ENCODE peak calls at places on chromosomes 7 and 10, in five cellular contexts. One of them, this sample, is unnamed.

GRCh38 chr7:20269726-20270125 is 52.5 kb upstream of the MACC1 start:
- DNase-seq in GM23338: no peak
- DNase-seq in NCI-H2081: no peak
- DNase-seq in endothelial cell: no peak
- DNase-seq in HEK293T: no peak
- DNase-seq in this sample: no peak

GRCh38 chr7:121181357-121181756 is 147.4 kb upstream of the WNT16 start:
- DNase-seq in GM23338: no peak
- DNase-seq in NCI-H2081: no peak
- DNase-seq in endothelial cell: no peak
- DNase-seq in HEK293T: no peak
- DNase-seq in this sample: no peak

GRCh38 chr10:82969405-82969804 is 1094.4 kb downstream of the NRG3 start:
- DNase-seq in GM23338: peak
- DNase-seq in NCI-H2081: no peak
- DNase-seq in endothelial cell: no peak
- DNase-seq in HEK293T: no peak
- DNase-seq in this sample: no peak

GRCh38 chr10:33353853-33354252 is 19.4 kb upstream of the NRP1 start:
- DNase-seq in GM23338: no peak
- DNase-seq in NCI-H2081: no peak
- DNase-seq in endothelial cell: no peak
- DNase-seq in HEK293T: no peak
- DNase-seq in this sample: no peak

GRCh38 chr7:100590077-100590737 is 4.1 kb downstream of the FBXO24 start:
- DNase-seq in GM23338: no peak
- DNase-seq in NCI-H2081: no peak
- DNase-seq in endothelial cell: no peak
- DNase-seq in HEK293T: no peak
- DNase-seq in this sample: no peak

GRCh38 chr7:135993950-135994349 is 16.8 kb upstream of the MTPN start:
- DNase-seq in GM23338: no peak
- DNase-seq in NCI-H2081: no peak
- DNase-seq in endothelial cell: no peak
- DNase-seq in HEK293T: no peak
- DNase-seq in this sample: no peak

GRCh38 chr7:137508437-137509175 is 165.1 kb upstream of the PTN start:
- DNase-seq in GM23338: peak
- DNase-seq in NCI-H2081: no peak
- DNase-seq in endothelial cell: no peak
- DNase-seq in HEK293T: no peak
- DNase-seq in this sample: no peak

GRCh38 chr7:127833641-127834040 is 181.6 kb downstream of the SND1 start:
- DNase-seq in GM23338: no peak
- DNase-seq in NCI-H2081: no peak
- DNase-seq in endothelial cell: no peak
- DNase-seq in HEK293T: no peak
- DNase-seq in this sample: no peak

GRCh38 chr7:158828343-158829020 is 827 bp downstream of the ESYT2 start:
- DNase-seq in GM23338: peak
- DNase-seq in NCI-H2081: no peak
- DNase-seq in endothelial cell: peak
- DNase-seq in HEK293T: peak
- DNase-seq in this sample: no peak

GRCh38 chr7:33185786-33186185 is 56.4 kb downstream of the BBS9 start:
- DNase-seq in GM23338: peak
- DNase-seq in NCI-H2081: peak
- DNase-seq in endothelial cell: peak
- DNase-seq in HEK293T: peak
- DNase-seq in this sample: peak

GRCh38 chr10:20406607-20407188 is 490.4 kb downstream of the NEBL start:
- DNase-seq in GM23338: no peak
- DNase-seq in NCI-H2081: no peak
- DNase-seq in endothelial cell: no peak
- DNase-seq in HEK293T: no peak
- DNase-seq in this sample: no peak

GRCh38 chr7:158083526-158084310 is 503.9 kb downstream of the PTPRN2 start:
- DNase-seq in GM23338: no peak
- DNase-seq in NCI-H2081: no peak
- DNase-seq in endothelial cell: no peak
- DNase-seq in HEK293T: no peak
- DNase-seq in this sample: no peak

GRCh38 chr7:56053379-56053778 is 1.8 kb downstream of the CCT6A start:
- DNase-seq in GM23338: no peak
- DNase-seq in NCI-H2081: no peak
- DNase-seq in endothelial cell: no peak
- DNase-seq in HEK293T: no peak
- DNase-seq in this sample: no peak

GRCh38 chr7:79137942-79138341 is 315.5 kb downstream of the MAGI2 start:
- DNase-seq in GM23338: no peak
- DNase-seq in NCI-H2081: no peak
- DNase-seq in endothelial cell: no peak
- DNase-seq in HEK293T: no peak
- DNase-seq in this sample: no peak

GRCh38 chr10:31317652-31318381 is 1.2 kb upstream of the ZEB1 start:
- DNase-seq in GM23338: no peak
- DNase-seq in NCI-H2081: no peak
- DNase-seq in endothelial cell: peak
- DNase-seq in HEK293T: no peak
- DNase-seq in this sample: no peak

GRCh38 chr10:70191161-70191770 is 21.0 kb upstream of the SAR1A start:
- DNase-seq in GM23338: no peak
- DNase-seq in NCI-H2081: no peak
- DNase-seq in endothelial cell: no peak
- DNase-seq in HEK293T: no peak
- DNase-seq in this sample: no peak

GRCh38 chr10:108465871-108466641 is 1301.5 kb upstream of the SORCS1 start:
- DNase-seq in GM23338: peak
- DNase-seq in NCI-H2081: no peak
- DNase-seq in endothelial cell: peak
- DNase-seq in HEK293T: no peak
- DNase-seq in this sample: no peak

GRCh38 chr7:46468753-46469356 is 547.8 kb upstream of the IGFBP3 start:
- DNase-seq in GM23338: peak
- DNase-seq in NCI-H2081: no peak
- DNase-seq in endothelial cell: peak
- DNase-seq in HEK293T: no peak
- DNase-seq in this sample: no peak

This sample was measured in NCI-H2171.